ENCODE peak calls at places on chromosomes 5 and 9, in seven cellular contexts. One of them, this sample, is unnamed. For H3K79me1, the result is how much of the 10 kb centered on the place peaks cover.

GRCh38 chr5:86523718-86524117 is 94.0 kb upstream of the COX7C start:
- DNase-seq in neuronal stem cell: no peak
- DNase-seq in H1: no peak
- DNase-seq in mesenchymal stem cell: no peak
- DNase-seq in trophoblast cell: no peak
- DNase-seq in H9: no peak
- DNase-seq in IMR-90: no peak
- DNase-seq in this sample: no peak

GRCh38 chr9:21317956-21318923 is 13.1 kb upstream of the IFNA5 start:
- DNase-seq in H1: no peak
- DNase-seq in IMR-90: peak
- DNase-seq in trophoblast cell: peak
- DNase-seq in mesenchymal stem cell: peak
- DNase-seq in neuronal stem cell: peak
- DNase-seq in H9: no peak
- DNase-seq in this sample: peak

GRCh38 chr9:118896356-118897000 is 472.8 kb downstream of the BRINP1 start:
- DNase-seq in neuronal stem cell: no peak
- DNase-seq in H1: no peak
- DNase-seq in mesenchymal stem cell: no peak
- DNase-seq in IMR-90: no peak
- DNase-seq in trophoblast cell: no peak
- DNase-seq in H9: no peak
- DNase-seq in this sample: no peak

GRCh38 chr9:2809692-2810423 is 34.0 kb downstream of the PUM3 start:
- DNase-seq in mesenchymal stem cell: peak
- DNase-seq in H1: no peak
- DNase-seq in trophoblast cell: peak
- DNase-seq in IMR-90: peak
- DNase-seq in H9: peak
- DNase-seq in neuronal stem cell: peak
- DNase-seq in this sample: peak

GRCh38 chr5:103428923-103429322 is 133.7 kb downstream of the NUDT12 start:
- DNase-seq in H9: no peak
- DNase-seq in H1: no peak
- DNase-seq in mesenchymal stem cell: no peak
- DNase-seq in neuronal stem cell: no peak
- DNase-seq in IMR-90: no peak
- DNase-seq in trophoblast cell: no peak
- DNase-seq in this sample: no peak

GRCh38 chr5:4523038-4523437 is 617.1 kb upstream of the ADAMTS16 start:
- DNase-seq in trophoblast cell: no peak
- DNase-seq in H1: no peak
- DNase-seq in H9: no peak
- DNase-seq in mesenchymal stem cell: no peak
- DNase-seq in neuronal stem cell: no peak
- DNase-seq in IMR-90: no peak
- DNase-seq in this sample: no peak

GRCh38 chr5:10863763-10864383 is 102.8 kb upstream of the DAP start:
- DNase-seq in H9: peak
- DNase-seq in trophoblast cell: peak
- DNase-seq in IMR-90: peak
- DNase-seq in H1: peak
- DNase-seq in neuronal stem cell: peak
- DNase-seq in mesenchymal stem cell: peak
- DNase-seq in this sample: peak

GRCh38 chr5:180873628-180874520 is 12.8 kb upstream of the ZFP62 start:
- DNase-seq in neuronal stem cell: no peak
- DNase-seq in trophoblast cell: peak
- DNase-seq in IMR-90: peak
- DNase-seq in H9: no peak
- DNase-seq in mesenchymal stem cell: peak
- DNase-seq in H1: no peak
- DNase-seq in this sample: peak

GRCh38 chr9:116155700-116156045 is 2.1 kb downstream of the PAPPA start:
- DNase-seq in H9: no peak
- DNase-seq in trophoblast cell: no peak
- DNase-seq in H1: no peak
- DNase-seq in IMR-90: peak
- DNase-seq in neuronal stem cell: no peak
- DNase-seq in mesenchymal stem cell: no peak
- DNase-seq in this sample: no peak

GRCh38 chr5:140566665-140567064 is 2.0 kb downstream of the SLC35A4 start:
- DNase-seq in H1: no peak
- DNase-seq in neuronal stem cell: no peak
- DNase-seq in H9: no peak
- DNase-seq in mesenchymal stem cell: no peak
- DNase-seq in trophoblast cell: no peak
- DNase-seq in IMR-90: no peak
- DNase-seq in this sample: no peak

DNA sequence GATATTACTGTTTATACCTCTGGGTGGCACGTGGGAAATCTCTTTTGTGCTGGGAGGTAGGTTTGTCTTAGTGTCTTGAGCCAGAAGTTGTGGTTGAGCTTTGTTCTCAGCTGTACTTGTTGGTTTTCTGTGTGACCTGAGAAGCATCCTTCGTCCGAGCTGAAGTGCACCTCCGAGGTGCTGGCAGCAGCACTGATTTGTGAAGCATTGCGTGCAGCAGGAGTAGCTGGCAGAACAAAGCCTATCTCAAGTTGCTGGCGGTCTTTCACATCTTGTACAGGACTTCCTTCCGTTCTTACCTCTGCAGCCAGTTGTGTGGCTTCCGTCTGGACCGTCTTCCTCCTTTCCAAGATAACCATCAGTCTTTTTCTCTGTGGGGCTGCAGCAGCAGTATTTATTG is 4.3 kb downstream of the PRRC2B start:
- DNase-seq in neuronal stem cell: no peak
- DNase-seq in IMR-90: no peak
- DNase-seq in trophoblast cell: no peak
- DNase-seq in H9: no peak
- DNase-seq in H1: no peak
- DNase-seq in mesenchymal stem cell: no peak
- DNase-seq in this sample: no peak
- H3K18ac ChIP-seq in neuronal stem cell: no peak
- H3K18ac ChIP-seq in IMR-90: no peak
- H3K18ac ChIP-seq in trophoblast cell: no peak
- H3K18ac ChIP-seq in H9: no peak
- H3K18ac ChIP-seq in H1: peak
- H3K18ac ChIP-seq in mesenchymal stem cell: no peak
- H3K18ac ChIP-seq in this sample: no peak

GRCh38 chr9:14593406-14593805 is 99.8 kb downstream of the ZDHHC21 start:
- DNase-seq in neuronal stem cell: no peak
- DNase-seq in H1: no peak
- DNase-seq in H9: no peak
- DNase-seq in trophoblast cell: no peak
- DNase-seq in mesenchymal stem cell: no peak
- DNase-seq in IMR-90: no peak
- DNase-seq in this sample: no peak
- H3K79me1 ChIP-seq in neuronal stem cell: under half
- H3K79me1 ChIP-seq in H1: under half
- H3K79me1 ChIP-seq in H9: under half
- H3K79me1 ChIP-seq in trophoblast cell: under half
- H3K79me1 ChIP-seq in mesenchymal stem cell: under half
- H3K79me1 ChIP-seq in IMR-90: under half
- H3K79me1 ChIP-seq in this sample: under half

GRCh38 chr5:142924135-142924883 is 154.1 kb downstream of the ARHGAP26 start:
- DNase-seq in trophoblast cell: no peak
- DNase-seq in H9: no peak
- DNase-seq in IMR-90: peak
- DNase-seq in H1: no peak
- DNase-seq in mesenchymal stem cell: peak
- DNase-seq in neuronal stem cell: no peak
- DNase-seq in this sample: no peak

GRCh38 chr5:142925795-142926194 is 155.6 kb downstream of the ARHGAP26 start:
- DNase-seq in H9: no peak
- DNase-seq in neuronal stem cell: no peak
- DNase-seq in IMR-90: peak
- DNase-seq in H1: no peak
- DNase-seq in mesenchymal stem cell: peak
- DNase-seq in trophoblast cell: peak
- DNase-seq in this sample: no peak

GRCh38 chr5:142918959-142919635 is 148.9 kb downstream of the ARHGAP26 start:
- DNase-seq in IMR-90: no peak
- DNase-seq in neuronal stem cell: no peak
- DNase-seq in mesenchymal stem cell: no peak
- DNase-seq in trophoblast cell: no peak
- DNase-seq in H9: no peak
- DNase-seq in H1: no peak
- DNase-seq in this sample: no peak

GRCh38 chr5:142920888-142921612 is 150.9 kb downstream of the ARHGAP26 start:
- DNase-seq in mesenchymal stem cell: no peak
- DNase-seq in IMR-90: no peak
- DNase-seq in neuronal stem cell: no peak
- DNase-seq in H9: no peak
- DNase-seq in trophoblast cell: no peak
- DNase-seq in H1: no peak
- DNase-seq in this sample: no peak

DNA sequence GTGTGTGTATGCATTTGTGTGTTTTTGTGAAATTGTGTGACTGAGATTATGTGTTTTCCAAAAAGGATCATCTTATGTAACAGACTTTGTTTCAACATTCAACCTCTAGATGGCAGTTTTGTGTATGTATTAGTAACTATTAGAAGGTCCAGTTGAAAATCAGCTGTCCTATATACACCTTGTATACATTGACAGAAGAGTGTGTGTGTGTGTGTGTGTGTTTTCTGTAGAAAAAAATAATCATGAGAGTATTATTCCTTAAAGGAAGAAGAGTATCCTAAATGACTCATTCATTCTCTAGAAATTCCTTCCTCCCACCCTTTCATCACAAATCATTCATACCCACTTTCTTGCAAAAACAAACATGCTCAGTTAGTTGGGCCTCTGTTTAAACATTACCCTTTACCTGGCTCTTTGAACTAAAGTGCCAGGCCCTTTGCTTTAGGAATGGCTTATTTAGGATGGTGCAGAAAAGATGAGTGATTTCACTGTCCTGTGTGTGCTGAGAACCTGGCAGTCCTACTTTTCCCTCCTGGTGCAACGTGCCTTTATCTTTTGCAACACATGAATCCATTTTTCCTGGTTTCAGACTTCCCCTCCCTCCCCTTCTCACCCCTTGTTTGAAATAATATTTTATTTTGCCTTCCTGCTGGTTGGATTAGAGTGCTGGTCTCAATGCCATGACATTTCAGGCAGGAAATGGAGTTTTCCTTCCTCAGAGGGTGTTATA is 152.2 kb downstream of the ARHGAP26 start:
- DNase-seq in neuronal stem cell: no peak
- DNase-seq in H9: no peak
- DNase-seq in H1: no peak
- DNase-seq in IMR-90: peak
- DNase-seq in mesenchymal stem cell: peak
- DNase-seq in trophoblast cell: peak
- DNase-seq in this sample: no peak
- H3K9ac ChIP-seq in neuronal stem cell: no peak
- H3K9ac ChIP-seq in H9: no peak
- H3K9ac ChIP-seq in H1: no peak
- H3K9ac ChIP-seq in IMR-90: no peak
- H3K9ac ChIP-seq in mesenchymal stem cell: no peak
- H3K9ac ChIP-seq in trophoblast cell: no peak
- H3K9ac ChIP-seq in this sample: no peak

GRCh38 chr5:40875958-40876357 is 33.3 kb upstream of the C7 start:
- DNase-seq in mesenchymal stem cell: no peak
- DNase-seq in neuronal stem cell: no peak
- DNase-seq in H9: no peak
- DNase-seq in H1: no peak
- DNase-seq in trophoblast cell: no peak
- DNase-seq in IMR-90: no peak
- DNase-seq in this sample: no peak
- H3K18ac ChIP-seq in mesenchymal stem cell: no peak
- H3K18ac ChIP-seq in neuronal stem cell: no peak
- H3K18ac ChIP-seq in H9: no peak
- H3K18ac ChIP-seq in H1: no peak
- H3K18ac ChIP-seq in trophoblast cell: no peak
- H3K18ac ChIP-seq in IMR-90: no peak
- H3K18ac ChIP-seq in this sample: no peak

GRCh38 chr9:121239851-121240250 is 28.1 kb upstream of the GSN start:
- DNase-seq in trophoblast cell: peak
- DNase-seq in mesenchymal stem cell: no peak
- DNase-seq in H1: no peak
- DNase-seq in neuronal stem cell: no peak
- DNase-seq in IMR-90: no peak
- DNase-seq in H9: no peak
- DNase-seq in this sample: no peak

GRCh38 chr9:121242219-121242954 is 25.6 kb upstream of the GSN start:
- DNase-seq in trophoblast cell: peak
- DNase-seq in H1: no peak
- DNase-seq in H9: no peak
- DNase-seq in neuronal stem cell: no peak
- DNase-seq in IMR-90: peak
- DNase-seq in mesenchymal stem cell: peak
- DNase-seq in this sample: no peak

GRCh38 chr9:121242955-121243346 is 25.0 kb upstream of the GSN start:
- DNase-seq in H1: no peak
- DNase-seq in mesenchymal stem cell: no peak
- DNase-seq in trophoblast cell: peak
- DNase-seq in IMR-90: no peak
- DNase-seq in H9: no peak
- DNase-seq in neuronal stem cell: no peak
- DNase-seq in this sample: no peak

GRCh38 chr9:121239071-121239470 is 28.9 kb upstream of the GSN start:
- DNase-seq in neuronal stem cell: no peak
- DNase-seq in H9: no peak
- DNase-seq in trophoblast cell: peak
- DNase-seq in IMR-90: peak
- DNase-seq in mesenchymal stem cell: no peak
- DNase-seq in H1: no peak
- DNase-seq in this sample: no peak

DNA sequence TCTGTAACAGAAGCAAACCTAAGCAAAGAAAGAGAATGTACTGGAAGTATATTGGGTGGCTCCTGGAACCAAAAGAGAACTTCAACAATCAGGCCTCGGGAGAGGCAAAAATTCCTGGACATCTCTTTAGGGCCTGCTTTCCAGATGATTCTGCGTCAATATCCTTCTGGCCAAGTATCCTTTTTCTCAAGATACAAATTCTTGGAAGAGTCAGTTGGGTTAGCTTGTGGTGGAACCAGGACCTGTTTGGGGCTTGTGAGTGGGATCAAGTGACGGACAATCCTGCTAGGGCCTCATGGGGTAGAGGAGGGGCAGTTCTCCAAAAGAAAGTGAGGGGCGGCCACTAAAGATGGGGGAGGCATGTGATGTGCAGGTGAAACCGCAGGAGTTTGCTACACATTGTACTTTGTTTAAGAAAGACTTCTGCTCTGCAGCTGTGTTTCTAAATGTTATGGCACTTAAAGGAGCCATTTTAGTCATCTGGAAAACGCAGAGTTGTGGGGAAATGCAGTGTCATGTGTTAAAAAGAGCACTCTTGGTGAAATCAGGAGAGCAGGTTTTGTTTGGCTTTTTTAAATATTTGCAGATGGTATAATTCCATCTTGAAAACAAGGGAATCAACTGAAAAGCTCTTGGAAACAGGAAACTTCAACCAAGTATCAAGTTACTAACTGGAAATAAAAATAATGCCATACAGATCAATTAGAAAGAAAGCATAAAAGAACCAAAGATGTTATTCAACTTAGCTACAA is 27.4 kb upstream of the GSN start:
- DNase-seq in neuronal stem cell: no peak
- DNase-seq in mesenchymal stem cell: no peak
- DNase-seq in trophoblast cell: no peak
- DNase-seq in H9: no peak
- DNase-seq in IMR-90: peak
- DNase-seq in H1: no peak
- DNase-seq in this sample: no peak
- H3K79me1 ChIP-seq in neuronal stem cell: under half
- H3K79me1 ChIP-seq in mesenchymal stem cell: under half
- H3K79me1 ChIP-seq in trophoblast cell: under half
- H3K79me1 ChIP-seq in H9: under half
- H3K79me1 ChIP-seq in IMR-90: under half
- H3K79me1 ChIP-seq in H1: under half
- H3K79me1 ChIP-seq in this sample: under half